ENCODE peak calls at places on chromosomes 2 and 18, in four cellular contexts. Q is CD8-positive, alpha-beta memory T cell; K is thoracic aorta; O is esophagus squamous epithelium. I is an unnamed sample. For H3K4me1 and H3K27me3, the result is how much of the 10 kb centered on the place peaks cover.

GRCh38 chr2:63792523-63792922 is 49.2 kb upstream of the UGP2 start:
- DNase-seq in O (no peak), Q (no peak), K (no peak), I (no peak)

GRCh38 chr2:173982918-173983317 is 17.7 kb upstream of the SP3 start:
- DNase-seq in O (no peak), Q (no peak), K (no peak), I (no peak)

GRCh38 chr18:28875059-28875458 is 698.1 kb upstream of the CDH2 start:
- DNase-seq in K (no peak), Q (no peak), O (no peak), I (no peak)

GRCh38 chr2:224142397-224143312 is 103.6 kb upstream of the SERPINE2 start:
- DNase-seq in Q (no peak), O (no peak), K (no peak), I (no peak)

GRCh38 chr2:26704441-26704977 is 12.0 kb downstream of the KCNK3 start:
- DNase-seq in K (no peak), O (no peak), Q (no peak), I (no peak)

GRCh38 chr2:168002021-168002553 is 245.3 kb downstream of the STK39 start:
- DNase-seq in O (no peak), K (no peak), Q (no peak), I (no peak)

GRCh38 chr2:98835831-98836385 is 100.1 kb downstream of the CRACDL start:
- DNase-seq in O (no peak), K (no peak), Q (peak), I (peak)

GRCh38 chr2:70111752-70112591 is 24.7 kb downstream of the PCBP1 start:
- DNase-seq in Q (no peak), O (no peak), K (no peak), I (no peak)

GRCh38 chr2:83953661-83954060 is 505.4 kb downstream of the SUCLG1 start:
- DNase-seq in K (no peak), O (no peak), Q (no peak), I (no peak)

GRCh38 chr18:51275712-51276473 is 78.4 kb upstream of the MEX3C start:
- DNase-seq in K (no peak), O (no peak), Q (no peak), I (no peak)

GRCh38 chr2:182240862-182241371 is 185.9 kb downstream of the PDE1A start:
- DNase-seq in Q (no peak), O (no peak), K (no peak), I (no peak)

GRCh38 chr2:24754985-24755690 is 38.1 kb downstream of the PTRHD1 start:
- DNase-seq in K (no peak), O (no peak), Q (no peak), I (no peak)

GRCh38 chr2:48448274-48449061 is 81.5 kb upstream of the STON1 start:
- DNase-seq in Q (peak), K (no peak), O (no peak), I (no peak)

GRCh38 chr2:128501700-128502099 is 183.0 kb upstream of the HS6ST1 start:
- DNase-seq in O (no peak), Q (no peak), K (no peak), I (no peak)

GRCh38 chr18:23862071-23862470 is 152.5 kb upstream of the TTC39C start:
- DNase-seq in Q (no peak), K (no peak), O (no peak), I (no peak)

GRCh38 chr2:104658149-104658839 is 195.6 kb upstream of the POU3F3 start:
- DNase-seq in O (no peak), Q (no peak), K (no peak), I (no peak)

GRCh38 chr2:71133603-71134002 is 3.2 kb downstream of the MPHOSPH10 start:
- DNase-seq in Q (no peak), K (no peak), O (no peak), I (no peak)

GRCh38 chr2:130818809-130819208 is 17.9 kb upstream of the ARHGEF4 start:
- DNase-seq in Q (no peak), O (no peak), K (no peak), I (no peak)

GRCh38 chr2:605674-606608 is 71.3 kb downstream of the TMEM18 start:
- DNase-seq in Q (no peak), K (no peak), O (no peak), I (no peak)

GRCh38 chr18:9474103-9474982 is 970 bp upstream of the RALBP1 start:
- DNase-seq in O (no peak), Q (no peak), K (no peak), I (no peak)

DNA sequence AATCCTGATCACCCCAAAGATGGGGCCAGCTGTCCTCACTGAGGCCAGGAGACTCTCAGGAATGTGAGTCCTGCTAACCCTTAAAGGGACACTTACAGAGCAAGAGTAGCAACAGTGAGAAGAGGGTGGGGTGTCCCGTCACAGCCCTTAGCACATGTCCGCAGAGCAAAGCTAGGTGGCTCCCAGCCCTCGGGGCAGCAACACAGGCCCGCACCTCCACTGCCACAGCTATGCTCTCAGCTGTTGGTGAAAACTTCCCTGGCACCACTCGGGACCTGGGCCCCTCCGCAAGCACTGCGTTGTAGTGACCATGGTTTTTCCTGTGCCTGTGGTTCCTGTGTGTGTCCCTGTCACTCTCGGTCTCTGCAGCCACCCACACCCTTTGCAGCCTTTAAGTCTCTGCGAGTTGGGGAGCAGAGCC is 76.4 kb upstream of the UXS1 start:
- DNase-seq in K (no peak), Q (no peak), O (no peak), I (no peak)
- H3K4me3 ChIP-seq in K (peak), Q (peak), O (peak), I (peak)

GRCh38 chr2:217332392-217332791 is 472.5 kb upstream of the TNP1 start:
- DNase-seq in K (no peak), O (no peak), Q (no peak), I (no peak)

GRCh38 chr2:217330647-217331046 is 470.8 kb upstream of the TNP1 start:
- DNase-seq in Q (no peak), O (no peak), K (no peak), I (no peak)

GRCh38 chr2:217331577-217332139 is 471.8 kb upstream of the TNP1 start:
- DNase-seq in O (no peak), K (no peak), Q (no peak), I (no peak)

GRCh38 chr2:217335341-217335966 is 475.6 kb upstream of the TNP1 start:
- DNase-seq in K (no peak), O (no peak), Q (no peak), I (no peak)

GRCh38 chr2:217332866-217333265 is 473.0 kb upstream of the TNP1 start:
- DNase-seq in O (no peak), K (no peak), Q (no peak), I (no peak)
- H3K4me1 ChIP-seq in O (under half), K (under half), Q (under half), I (under half)

GRCh38 chr2:110717734-110718133 is 14.6 kb upstream of the ACOXL start:
- DNase-seq in O (no peak), K (no peak), Q (no peak), I (no peak)
- H3K27me3 ChIP-seq in O (under half), K (under half), Q (under half), I (under half)

DNA sequence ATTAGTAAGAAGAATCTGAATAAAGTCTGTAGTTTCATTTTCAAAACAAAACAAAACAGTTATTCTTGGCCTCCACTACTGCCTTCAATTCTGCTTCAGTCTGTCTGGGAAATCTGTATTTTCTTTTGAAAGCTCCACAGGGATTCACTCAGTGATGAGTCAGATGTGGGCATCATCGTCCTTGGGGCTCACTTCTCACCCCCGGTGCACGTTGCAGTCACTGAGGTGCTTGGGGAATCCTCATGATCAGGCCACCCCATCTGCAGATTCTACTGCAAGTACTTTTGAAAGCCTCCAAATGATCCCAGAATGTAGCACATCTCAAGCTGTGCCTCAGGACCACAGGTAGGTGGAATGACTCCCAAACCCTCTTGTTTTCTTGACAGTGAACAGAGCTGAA is 34.3 kb downstream of the LPIN2 start:
- DNase-seq in O (no peak), K (no peak), Q (no peak), I (peak)
- H3K4me3 ChIP-seq in O (peak), K (peak), Q (peak), I (peak)

GRCh38 chr2:197929008-197929885 is 124.9 kb downstream of the PLCL1 start:
- DNase-seq in K (no peak), O (no peak), Q (no peak), I (no peak)

GRCh38 chr2:197932374-197932773 is 128.0 kb downstream of the PLCL1 start:
- DNase-seq in Q (no peak), K (no peak), O (no peak), I (no peak)

GRCh38 chr2:197929886-197930227 is 125.5 kb downstream of the PLCL1 start:
- DNase-seq in O (no peak), Q (no peak), K (no peak), I (no peak)

GRCh38 chr2:197931661-197932312 is 127.4 kb downstream of the PLCL1 start:
- DNase-seq in O (no peak), K (no peak), Q (no peak), I (no peak)

DNA sequence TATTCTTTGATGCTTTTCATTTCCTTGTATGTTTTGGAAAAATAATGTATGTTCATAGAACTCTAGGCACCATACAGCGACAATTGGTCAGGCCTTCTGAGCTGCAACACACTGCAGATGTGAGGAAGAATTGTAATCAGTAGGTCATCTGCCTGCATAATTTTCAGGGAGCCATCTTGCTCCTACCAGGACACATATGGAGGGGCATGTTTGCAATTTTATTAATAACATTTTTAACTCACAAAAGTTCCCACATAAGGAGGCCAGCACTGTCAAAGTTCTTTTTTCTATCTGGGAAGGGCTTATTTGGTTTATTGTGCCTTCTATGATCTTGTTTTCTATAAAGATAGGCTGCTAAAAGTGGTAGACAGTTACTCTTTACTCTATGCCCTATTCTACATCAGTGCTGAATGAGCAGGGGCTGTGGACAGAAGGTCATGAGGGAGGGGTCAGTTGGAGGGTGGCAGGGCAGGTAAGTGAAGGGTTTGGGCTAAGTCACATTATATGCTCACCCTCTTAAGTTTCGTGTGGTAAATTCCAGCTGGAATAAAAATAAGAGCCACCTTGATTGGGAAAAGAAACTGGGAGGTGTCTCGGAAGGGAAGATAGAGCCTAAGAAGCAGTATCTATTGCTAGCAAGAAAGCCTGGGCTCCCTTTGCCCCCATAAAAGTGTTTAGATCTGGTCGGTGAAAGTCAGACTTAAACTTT is 126.3 kb downstream of the PLCL1 start:
- DNase-seq in O (no peak), K (no peak), Q (no peak), I (no peak)
- H3K4me1 ChIP-seq in O (under half), K (under half), Q (under half), I (under half)

GRCh38 chr2:67857836-67858235 is 205.0 kb downstream of the C1D start:
- DNase-seq in K (no peak), O (no peak), Q (no peak), I (no peak)

GRCh38 chr2:67854103-67854502 is 208.7 kb downstream of the C1D start:
- DNase-seq in K (no peak), Q (no peak), O (no peak), I (no peak)

GRCh38 chr2:67856866-67857265 is 205.9 kb downstream of the C1D start:
- DNase-seq in K (no peak), Q (no peak), O (no peak), I (no peak)

GRCh38 chr2:67851946-67852345 is 210.9 kb downstream of the C1D start:
- DNase-seq in Q (no peak), K (no peak), O (no peak), I (no peak)

DNA sequence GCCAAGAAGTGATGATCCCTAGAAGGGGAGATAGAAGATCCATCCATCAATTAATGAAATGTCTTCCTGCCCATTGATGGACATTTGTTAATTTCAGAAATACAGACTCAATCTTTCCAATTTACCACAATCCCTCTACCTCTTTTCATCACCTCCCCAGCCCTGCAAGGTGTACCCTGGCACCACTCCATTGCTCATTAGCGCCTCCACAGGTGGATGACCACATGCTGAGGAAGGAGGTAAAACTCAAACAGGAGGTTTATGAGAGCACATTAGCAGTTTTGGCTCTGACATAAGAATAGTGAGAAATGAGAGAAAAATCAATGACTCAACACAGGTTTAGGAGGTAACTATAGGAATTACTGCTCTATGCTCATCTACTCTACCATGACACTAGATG is 208.0 kb downstream of the C1D start:
- DNase-seq in K (no peak), Q (no peak), O (no peak), I (no peak)
- H3K27me3 ChIP-seq in K (under half), Q (under half), O (under half), I (under half)

DNA sequence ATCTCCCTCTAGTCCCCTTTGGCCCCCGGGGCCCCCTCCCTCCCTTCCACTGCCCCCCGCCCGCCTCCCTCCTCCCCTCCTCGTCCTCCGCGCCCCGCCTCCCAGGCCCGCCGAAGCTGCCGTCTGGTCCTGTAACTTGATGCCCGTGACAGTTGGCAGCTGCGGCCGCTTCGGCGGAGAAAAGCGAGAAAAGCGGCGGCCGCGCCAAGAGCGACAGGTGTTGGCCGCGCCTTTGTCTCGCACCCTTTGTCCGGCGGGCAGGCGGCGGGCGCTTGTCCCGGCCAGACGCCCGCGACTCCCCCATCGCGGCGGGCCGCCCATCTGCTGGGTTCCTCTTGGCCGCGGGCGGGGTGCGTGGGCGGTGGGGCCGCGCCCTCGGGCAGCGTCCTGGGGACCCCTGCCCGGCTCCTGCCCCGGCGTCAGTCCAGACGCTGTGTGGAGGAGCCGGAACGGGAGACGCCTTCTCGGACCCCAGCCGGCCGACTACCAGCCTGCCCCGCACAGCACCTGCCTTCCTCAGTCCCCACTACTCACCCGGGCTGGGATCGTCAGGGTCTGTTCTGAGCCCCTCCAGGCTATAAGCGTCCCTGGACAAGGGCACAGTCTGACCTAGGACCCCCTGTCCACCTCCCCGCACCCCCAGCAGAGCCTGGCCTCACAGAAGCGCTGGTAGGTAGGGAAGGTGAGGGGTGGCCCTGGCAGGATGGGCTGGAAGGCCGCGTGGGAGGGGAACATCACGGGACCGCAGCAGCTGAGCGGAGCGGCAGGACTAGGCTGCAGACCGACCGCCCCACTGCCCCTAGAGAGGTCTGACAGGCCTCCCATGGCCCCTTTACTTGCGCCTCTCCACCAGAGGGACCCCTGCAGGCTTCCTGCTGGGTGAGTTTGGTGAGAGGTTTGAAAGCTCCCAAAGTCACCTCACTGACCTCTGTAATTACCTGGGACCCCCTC is 1.2 kb upstream of the HES6 start:
- DNase-seq in O (no peak), Q (no peak), K (no peak), I (peak)
- H3K4me3 ChIP-seq in O (peak), Q (no peak), K (peak), I (peak)